ENCODE peak calls at places on chromosome 20, in eight cellular contexts. B is transverse colon; G is sigmoid colon; R is HepG2; U is iPS DF 6.9; A is CD8-positive, alpha-beta T cell; F is psoas muscle; K is lower lobe of right lung. S is an unnamed sample. For H3K4me1, the result is how much of the 10 kb centered on the place peaks cover.

GRCh38 chr20:58986286-58986967 is 5.4 kb downstream of the NELFCD start:
- DNase-seq in B (no peak), G (peak), R (no peak), U (no peak), A (no peak), F (no peak), K (no peak), S (no peak)

GRCh38 chr20:61254881-61255589 is 3.0 kb downstream of the CDH4 start:
- DNase-seq in B (no peak), G (no peak), R (no peak), U (no peak), A (no peak), F (no peak), K (no peak), S (no peak)

GRCh38 chr20:14696937-14697336 is 359.5 kb upstream of the FLRT3 start:
- DNase-seq in B (peak), G (no peak), R (no peak), U (no peak), A (no peak), F (no peak), K (no peak), S (no peak)

GRCh38 chr20:32903666-32904175 is 45.0 kb downstream of the EFCAB8 start:
- DNase-seq in B (no peak), G (no peak), R (no peak), U (no peak), A (no peak), F (peak), K (no peak), S (no peak)

GRCh38 chr20:32297439-32297838 is 20.0 kb downstream of the KIF3B start:
- DNase-seq in B (no peak), G (no peak), R (no peak), U (no peak), A (no peak), F (no peak), K (no peak), S (no peak)

GRCh38 chr20:62312662-62312977 is 9.8 kb downstream of the ADRM1 start:
- DNase-seq in B (no peak), G (no peak), R (no peak), U (no peak), A (no peak), F (no peak), K (no peak), S (no peak)

GRCh38 chr20:23152308-23152892 is 66.3 kb upstream of the CD93 start:
- DNase-seq in B (peak), G (peak), R (peak), U (no peak), A (no peak), F (peak), K (no peak), S (peak)

GRCh38 chr20:10352934-10353866 is 80.8 kb downstream of the MKKS start:
- DNase-seq in B (no peak), G (no peak), R (peak), U (no peak), A (no peak), F (no peak), K (no peak), S (no peak)

GRCh38 chr20:22805219-22805618 is 220.8 kb upstream of the FOXA2 start:
- DNase-seq in B (no peak), G (no peak), R (peak), U (no peak), A (no peak), F (peak), K (no peak), S (no peak)

GRCh38 chr20:35145141-35145564 is 2.0 kb downstream of the EDEM2 start:
- DNase-seq in B (no peak), G (no peak), R (peak), U (no peak), A (no peak), F (no peak), K (no peak), S (peak)

GRCh38 chr20:10060223-10060622 is 25.4 kb downstream of the ANKEF1 start:
- DNase-seq in B (no peak), G (no peak), R (no peak), U (no peak), A (no peak), F (no peak), K (no peak), S (no peak)

GRCh38 chr20:36175016-36175415 is 20.5 kb downstream of the EPB41L1 start:
- DNase-seq in B (no peak), G (no peak), R (no peak), U (no peak), A (no peak), F (no peak), K (no peak), S (no peak)

GRCh38 chr20:47792021-47792618 is 6.8 kb upstream of the SULF2 start:
- DNase-seq in B (peak), G (peak), R (no peak), U (no peak), A (no peak), F (peak), K (peak), S (no peak)

GRCh38 chr20:57638173-57638894 is 18.1 kb upstream of the ZBP1 start:
- DNase-seq in B (no peak), G (no peak), R (no peak), U (no peak), A (no peak), F (no peak), K (peak), S (no peak)

GRCh38 chr20:48275737-48276342 is 490.6 kb upstream of the SULF2 start:
- DNase-seq in B (no peak), G (no peak), R (no peak), U (no peak), A (no peak), F (no peak), K (no peak), S (no peak)

GRCh38 chr20:17919149-17919548 is 49.4 kb downstream of the SNX5 start:
- DNase-seq in B (no peak), G (peak), R (no peak), U (no peak), A (no peak), F (no peak), K (no peak), S (no peak)

GRCh38 chr20:46523696-46524328 is 10.5 kb upstream of the ZNF334 start:
- DNase-seq in B (no peak), G (no peak), R (peak), U (no peak), A (no peak), F (no peak), K (no peak), S (no peak)

GRCh38 chr20:47785321-47785899 is at the start of gene SULF2:
- DNase-seq in B (peak), G (no peak), R (no peak), U (no peak), A (no peak), F (peak), K (no peak), S (peak)

GRCh38 chr20:44896583-44896982 is 11.1 kb downstream of the YWHAB start:
- DNase-seq in B (no peak), G (no peak), R (peak), U (no peak), A (no peak), F (no peak), K (no peak), S (no peak)
- H3K4me1 ChIP-seq in B (under half), G (under half), R (under half), U (under half), A (half or more), F (under half), K (half or more), S (under half)

DNA sequence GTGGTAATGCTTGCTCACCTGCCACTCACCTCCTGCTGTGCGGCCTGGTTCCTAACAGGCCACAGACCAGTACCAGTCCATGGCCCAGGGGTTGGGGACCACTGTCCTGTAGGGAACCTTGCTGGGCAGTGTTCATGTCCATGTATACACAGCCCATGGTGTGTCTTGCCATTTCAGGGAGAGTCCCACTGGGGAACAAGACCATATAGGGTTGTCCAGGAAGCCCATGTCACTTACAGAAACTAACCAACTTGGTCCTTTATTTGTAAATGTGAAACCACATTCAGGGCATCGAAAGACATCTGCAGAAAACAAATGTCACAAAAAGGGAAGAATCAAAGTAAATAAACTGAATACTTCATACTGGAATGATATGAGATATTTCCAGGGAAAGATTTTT is 179.1 kb downstream of the NFATC2 start:
- DNase-seq in B (no peak), G (no peak), R (no peak), U (no peak), A (no peak), F (no peak), K (no peak), S (no peak)
- H3K27ac ChIP-seq in B (no peak), G (no peak), R (no peak), U (no peak), A (no peak), F (no peak), K (no peak), S (no peak)

DNA sequence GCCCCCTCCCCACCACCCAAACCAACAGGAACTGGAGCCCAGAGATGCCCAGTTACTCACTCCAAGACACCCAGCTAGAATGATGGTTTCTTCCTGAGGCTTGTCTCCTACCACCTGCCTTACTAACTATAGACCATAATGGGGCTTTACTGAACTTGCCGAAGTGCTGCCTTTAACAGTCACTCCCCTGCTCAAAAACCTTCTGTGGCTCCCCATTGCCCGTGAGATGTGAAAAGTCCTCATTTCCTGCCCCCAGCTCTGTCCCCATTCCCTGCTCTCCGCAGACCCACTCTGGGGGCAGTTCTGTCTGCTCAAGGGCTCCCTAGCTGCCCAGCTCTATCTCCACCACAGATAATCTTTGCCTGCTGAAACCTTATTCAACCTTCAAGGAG is 4.9 kb downstream of the SIGLEC1 start:
- DNase-seq in B (no peak), G (no peak), R (no peak), U (no peak), A (no peak), F (peak), K (no peak), S (no peak)
- H3K4me1 ChIP-seq in B (under half), G (under half), R (under half), U (under half), A (under half), F (under half), K (under half), S (under half)

GRCh38 chr20:63652192-63652980 is 838 bp downstream of the STMN3 start:
- DNase-seq in B (no peak), G (no peak), R (peak), U (no peak), A (no peak), F (peak), K (peak), S (no peak)

GRCh38 chr20:63655249-63655648 is 2.0 kb upstream of the STMN3 start:
- DNase-seq in B (no peak), G (no peak), R (no peak), U (no peak), A (no peak), F (no peak), K (no peak), S (no peak)

GRCh38 chr20:63651942-63652191 is 1.4 kb downstream of the STMN3 start:
- DNase-seq in B (no peak), G (no peak), R (no peak), U (no peak), A (no peak), F (no peak), K (no peak), S (no peak)

GRCh38 chr20:63653041-63653973 is at the start of gene STMN3:
- DNase-seq in B (peak), G (peak), R (peak), U (peak), A (peak), F (peak), K (peak), S (peak)

DNA sequence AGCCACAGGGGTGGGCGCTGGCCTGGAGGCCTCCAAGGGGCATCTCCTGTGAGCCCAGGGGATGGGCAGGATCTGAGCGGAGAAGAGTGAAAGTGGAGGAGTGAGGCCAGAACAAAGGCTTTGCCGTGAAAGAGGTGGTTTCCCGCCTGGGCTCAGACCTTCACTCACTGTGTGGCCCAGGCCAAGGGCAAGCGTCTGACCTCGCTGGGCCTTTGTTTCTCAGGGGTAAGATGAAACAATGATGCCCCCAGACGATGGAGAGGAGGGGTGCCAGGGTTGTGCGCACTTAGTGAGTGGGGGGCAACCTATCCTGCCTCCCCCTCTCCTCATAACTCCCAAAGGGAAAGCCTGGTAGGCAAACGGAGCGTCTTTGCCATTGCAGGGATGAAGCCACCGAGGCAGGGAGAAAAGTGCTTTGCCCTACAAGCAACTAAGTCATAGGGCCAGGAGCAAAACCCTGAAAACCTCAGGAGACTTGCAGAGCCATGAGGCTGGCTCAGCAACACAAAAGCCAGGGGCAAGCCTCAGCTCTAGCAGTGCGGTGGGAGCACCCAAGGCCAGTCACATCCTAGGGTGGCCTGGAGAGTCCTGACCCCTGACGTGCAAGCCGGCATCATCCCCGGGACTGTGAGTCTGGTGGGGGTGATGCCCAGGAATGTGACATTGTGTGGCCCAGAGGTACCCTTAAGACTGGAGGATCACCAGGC is 903 bp upstream of the STMN3 start:
- DNase-seq in B (no peak), G (no peak), R (no peak), U (no peak), A (no peak), F (no peak), K (no peak), S (no peak)
- H3K27ac ChIP-seq in B (peak), G (peak), R (no peak), U (no peak), A (no peak), F (no peak), K (peak), S (no peak)

GRCh38 chr20:64077094-64077493 is 2.2 kb downstream of the RGS19 start:
- DNase-seq in B (peak), G (no peak), R (no peak), U (no peak), A (no peak), F (no peak), K (peak), S (no peak)

GRCh38 chr20:64078934-64079272 is 415 bp downstream of the RGS19 start:
- DNase-seq in B (no peak), G (no peak), R (no peak), U (no peak), A (no peak), F (no peak), K (no peak), S (no peak)

GRCh38 chr20:64076061-64076997 is 3.0 kb downstream of the RGS19 start:
- DNase-seq in B (no peak), G (no peak), R (no peak), U (no peak), A (no peak), F (no peak), K (no peak), S (no peak)

GRCh38 chr20:64077876-64078551 is 1.3 kb downstream of the RGS19 start:
- DNase-seq in B (peak), G (no peak), R (no peak), U (no peak), A (no peak), F (no peak), K (peak), S (no peak)

DNA sequence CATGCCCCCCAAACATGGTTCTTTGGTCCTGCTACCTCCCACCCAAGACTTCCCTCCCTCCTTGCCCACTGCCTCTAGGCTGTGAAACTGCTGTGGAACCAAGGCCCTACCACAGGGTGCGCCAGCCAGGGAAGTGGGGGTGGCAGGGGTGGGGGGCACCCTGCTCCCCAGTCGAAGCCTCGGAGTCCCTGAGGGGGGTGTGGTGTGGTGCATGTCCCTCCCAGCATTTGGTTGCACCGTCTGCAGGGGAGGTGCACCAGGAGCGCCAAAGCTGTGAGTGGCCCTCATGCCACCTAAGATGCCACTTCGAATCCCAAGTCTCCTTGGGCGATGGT is 1.8 kb downstream of the RGS19 start:
- DNase-seq in B (no peak), G (no peak), R (no peak), U (no peak), A (no peak), F (no peak), K (no peak), S (no peak)
- H3K4me1 ChIP-seq in B (under half), G (under half), R (under half), U (under half), A (under half), F (under half), K (under half), S (under half)

DNA sequence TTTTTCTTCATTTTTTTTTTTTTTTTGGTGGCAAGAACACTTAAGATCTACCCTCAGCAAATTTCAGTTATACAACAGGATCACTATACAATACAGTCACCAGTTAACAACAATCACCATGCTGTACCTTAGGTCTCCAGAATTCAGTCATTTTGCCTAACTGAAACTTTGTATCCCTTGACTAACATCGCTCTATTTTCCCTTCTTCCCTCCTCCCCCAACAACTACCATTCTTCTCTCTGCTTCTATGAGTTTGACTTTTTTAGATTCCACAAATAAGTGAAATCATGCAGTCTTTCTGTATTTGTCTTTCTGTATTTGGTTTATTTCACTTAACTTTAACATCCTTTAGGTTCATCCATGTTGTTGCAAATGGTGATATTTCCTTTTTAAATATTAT is 42.4 kb upstream of the DOK5 start:
- DNase-seq in B (no peak), G (no peak), R (no peak), U (no peak), A (no peak), F (no peak), K (no peak), S (no peak)
- H3K27ac ChIP-seq in B (no peak), G (no peak), R (no peak), U (no peak), A (no peak), F (no peak), K (no peak), S (no peak)

DNA sequence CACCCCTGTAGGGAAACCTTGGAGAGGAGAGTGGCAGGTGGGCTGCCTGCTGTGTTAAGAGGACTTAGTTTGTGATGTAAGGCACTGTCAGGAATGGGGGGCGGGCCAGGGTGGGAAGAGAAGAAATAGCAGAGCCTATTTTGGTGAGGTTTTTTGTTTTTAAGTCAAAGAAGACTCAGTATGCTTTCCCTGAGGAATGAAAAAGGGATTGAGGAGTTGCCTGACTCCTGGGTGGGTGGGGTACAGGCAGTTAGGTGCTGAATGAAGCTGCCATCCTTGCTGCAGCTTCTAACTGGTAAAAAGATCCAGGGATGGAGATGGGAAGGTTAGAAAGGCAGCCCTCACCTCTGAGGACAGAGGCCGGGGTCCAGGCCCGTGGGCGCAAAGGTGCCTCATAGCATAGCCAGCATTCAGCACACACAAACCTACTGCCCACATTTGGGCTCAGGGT is 37.9 kb downstream of the PLCG1 start:
- DNase-seq in B (no peak), G (no peak), R (no peak), U (no peak), A (no peak), F (peak), K (no peak), S (no peak)
- H3K4me1 ChIP-seq in B (under half), G (half or more), R (under half), U (under half), A (under half), F (half or more), K (under half), S (under half)

GRCh38 chr20:380763-381580 is 412 bp downstream of the TRIB3 start:
- DNase-seq in B (peak), G (peak), R (peak), U (no peak), A (peak), F (peak), K (peak), S (peak)
- H3K27ac ChIP-seq in B (peak), G (peak), R (peak), U (no peak), A (peak), F (peak), K (peak), S (no peak)